ENCODE peak calls at places on chromosomes 6 and 20, in seven cellular contexts. One of them, this sample, is unnamed.

GRCh38 chr6:80547827-80548226 is 441.4 kb downstream of the BCKDHB start:
- DNase-seq in ELR: peak
- DNase-seq in activated CD8-positive, alpha-beta memory T cell treated with anti-CD3 and anti-CD28 coated beads, Interleukin-2, amount 10 ng/mL, durations not matched to agents 7 days and 5 days: no peak
- DNase-seq in cardiac fibroblast: peak
- DNase-seq in stimulated activated CD8-positive, alpha-beta memory T cell treated with anti-CD3 and anti-CD28 coated beads, Interleukin-15, amount 100 ng/mL, for 24 hours: no peak
- DNase-seq in kidney tubule cell: peak
- DNase-seq in ACHN: no peak
- DNase-seq in this sample: peak

GRCh38 chr6:116467514-116467913 is 6.3 kb downstream of the CALHM6 start:
- DNase-seq in ACHN: no peak
- DNase-seq in cardiac fibroblast: no peak
- DNase-seq in kidney tubule cell: no peak
- DNase-seq in stimulated activated CD8-positive, alpha-beta memory T cell treated with anti-CD3 and anti-CD28 coated beads, Interleukin-15, amount 100 ng/mL, for 24 hours: no peak
- DNase-seq in activated CD8-positive, alpha-beta memory T cell treated with anti-CD3 and anti-CD28 coated beads, Interleukin-2, amount 10 ng/mL, durations not matched to agents 7 days and 5 days: no peak
- DNase-seq in ELR: no peak
- DNase-seq in this sample: no peak

GRCh38 chr6:91437295-91437694 is 850.4 kb upstream of the MAP3K7 start:
- DNase-seq in ELR: no peak
- DNase-seq in ACHN: no peak
- DNase-seq in cardiac fibroblast: no peak
- DNase-seq in kidney tubule cell: no peak
- DNase-seq in activated CD8-positive, alpha-beta memory T cell treated with anti-CD3 and anti-CD28 coated beads, Interleukin-2, amount 10 ng/mL, durations not matched to agents 7 days and 5 days: no peak
- DNase-seq in stimulated activated CD8-positive, alpha-beta memory T cell treated with anti-CD3 and anti-CD28 coated beads, Interleukin-15, amount 100 ng/mL, for 24 hours: no peak
- DNase-seq in this sample: no peak

GRCh38 chr20:37943033-37943432 is 40.1 kb downstream of the VSTM2L start:
- DNase-seq in kidney tubule cell: peak
- DNase-seq in stimulated activated CD8-positive, alpha-beta memory T cell treated with anti-CD3 and anti-CD28 coated beads, Interleukin-15, amount 100 ng/mL, for 24 hours: no peak
- DNase-seq in activated CD8-positive, alpha-beta memory T cell treated with anti-CD3 and anti-CD28 coated beads, Interleukin-2, amount 10 ng/mL, durations not matched to agents 7 days and 5 days: peak
- DNase-seq in ACHN: no peak
- DNase-seq in ELR: no peak
- DNase-seq in cardiac fibroblast: no peak
- DNase-seq in this sample: no peak

GRCh38 chr6:138815797-138816528 is 20.1 kb downstream of the ECT2L start:
- DNase-seq in activated CD8-positive, alpha-beta memory T cell treated with anti-CD3 and anti-CD28 coated beads, Interleukin-2, amount 10 ng/mL, durations not matched to agents 7 days and 5 days: no peak
- DNase-seq in ACHN: peak
- DNase-seq in kidney tubule cell: peak
- DNase-seq in ELR: peak
- DNase-seq in cardiac fibroblast: peak
- DNase-seq in stimulated activated CD8-positive, alpha-beta memory T cell treated with anti-CD3 and anti-CD28 coated beads, Interleukin-15, amount 100 ng/mL, for 24 hours: no peak
- DNase-seq in this sample: peak

GRCh38 chr20:47535088-47535487 is 33.4 kb downstream of the NCOA3 start:
- DNase-seq in cardiac fibroblast: no peak
- DNase-seq in ELR: peak
- DNase-seq in kidney tubule cell: no peak
- DNase-seq in activated CD8-positive, alpha-beta memory T cell treated with anti-CD3 and anti-CD28 coated beads, Interleukin-2, amount 10 ng/mL, durations not matched to agents 7 days and 5 days: no peak
- DNase-seq in stimulated activated CD8-positive, alpha-beta memory T cell treated with anti-CD3 and anti-CD28 coated beads, Interleukin-15, amount 100 ng/mL, for 24 hours: no peak
- DNase-seq in ACHN: no peak
- DNase-seq in this sample: no peak

GRCh38 chr6:128367437-128367836 is 153.0 kb downstream of the PTPRK start:
- DNase-seq in cardiac fibroblast: no peak
- DNase-seq in activated CD8-positive, alpha-beta memory T cell treated with anti-CD3 and anti-CD28 coated beads, Interleukin-2, amount 10 ng/mL, durations not matched to agents 7 days and 5 days: no peak
- DNase-seq in kidney tubule cell: no peak
- DNase-seq in stimulated activated CD8-positive, alpha-beta memory T cell treated with anti-CD3 and anti-CD28 coated beads, Interleukin-15, amount 100 ng/mL, for 24 hours: no peak
- DNase-seq in ELR: no peak
- DNase-seq in ACHN: no peak
- DNase-seq in this sample: no peak

GRCh38 chr6:84847349-84848160 is 83.2 kb upstream of the TBX18 start:
- DNase-seq in cardiac fibroblast: peak
- DNase-seq in activated CD8-positive, alpha-beta memory T cell treated with anti-CD3 and anti-CD28 coated beads, Interleukin-2, amount 10 ng/mL, durations not matched to agents 7 days and 5 days: no peak
- DNase-seq in ELR: peak
- DNase-seq in ACHN: no peak
- DNase-seq in kidney tubule cell: peak
- DNase-seq in stimulated activated CD8-positive, alpha-beta memory T cell treated with anti-CD3 and anti-CD28 coated beads, Interleukin-15, amount 100 ng/mL, for 24 hours: no peak
- DNase-seq in this sample: peak

GRCh38 chr6:1626481-1626880 is 16.8 kb downstream of the FOXC1 start:
- DNase-seq in ACHN: no peak
- DNase-seq in cardiac fibroblast: no peak
- DNase-seq in ELR: no peak
- DNase-seq in activated CD8-positive, alpha-beta memory T cell treated with anti-CD3 and anti-CD28 coated beads, Interleukin-2, amount 10 ng/mL, durations not matched to agents 7 days and 5 days: no peak
- DNase-seq in kidney tubule cell: peak
- DNase-seq in stimulated activated CD8-positive, alpha-beta memory T cell treated with anti-CD3 and anti-CD28 coated beads, Interleukin-15, amount 100 ng/mL, for 24 hours: no peak
- DNase-seq in this sample: no peak

GRCh38 chr20:5290596-5290995 is 26.2 kb downstream of the PROKR2 start:
- DNase-seq in ELR: no peak
- DNase-seq in cardiac fibroblast: no peak
- DNase-seq in activated CD8-positive, alpha-beta memory T cell treated with anti-CD3 and anti-CD28 coated beads, Interleukin-2, amount 10 ng/mL, durations not matched to agents 7 days and 5 days: no peak
- DNase-seq in kidney tubule cell: no peak
- DNase-seq in stimulated activated CD8-positive, alpha-beta memory T cell treated with anti-CD3 and anti-CD28 coated beads, Interleukin-15, amount 100 ng/mL, for 24 hours: no peak
- DNase-seq in ACHN: no peak
- DNase-seq in this sample: no peak

GRCh38 chr20:35215066-35215956 is 11.2 kb upstream of the MMP24 start:
- DNase-seq in ACHN: peak
- DNase-seq in activated CD8-positive, alpha-beta memory T cell treated with anti-CD3 and anti-CD28 coated beads, Interleukin-2, amount 10 ng/mL, durations not matched to agents 7 days and 5 days: no peak
- DNase-seq in kidney tubule cell: peak
- DNase-seq in stimulated activated CD8-positive, alpha-beta memory T cell treated with anti-CD3 and anti-CD28 coated beads, Interleukin-15, amount 100 ng/mL, for 24 hours: no peak
- DNase-seq in ELR: peak
- DNase-seq in cardiac fibroblast: no peak
- DNase-seq in this sample: no peak

GRCh38 chr6:5294392-5295211 is 33.3 kb downstream of the FARS2 start:
- DNase-seq in ELR: no peak
- DNase-seq in cardiac fibroblast: no peak
- DNase-seq in kidney tubule cell: no peak
- DNase-seq in stimulated activated CD8-positive, alpha-beta memory T cell treated with anti-CD3 and anti-CD28 coated beads, Interleukin-15, amount 100 ng/mL, for 24 hours: no peak
- DNase-seq in activated CD8-positive, alpha-beta memory T cell treated with anti-CD3 and anti-CD28 coated beads, Interleukin-2, amount 10 ng/mL, durations not matched to agents 7 days and 5 days: peak
- DNase-seq in ACHN: no peak
- DNase-seq in this sample: no peak

GRCh38 chr6:47302043-47302442 is 7.7 kb downstream of the TNFRSF21 start:
- DNase-seq in cardiac fibroblast: no peak
- DNase-seq in kidney tubule cell: no peak
- DNase-seq in activated CD8-positive, alpha-beta memory T cell treated with anti-CD3 and anti-CD28 coated beads, Interleukin-2, amount 10 ng/mL, durations not matched to agents 7 days and 5 days: no peak
- DNase-seq in stimulated activated CD8-positive, alpha-beta memory T cell treated with anti-CD3 and anti-CD28 coated beads, Interleukin-15, amount 100 ng/mL, for 24 hours: no peak
- DNase-seq in ELR: no peak
- DNase-seq in ACHN: no peak
- DNase-seq in this sample: no peak

GRCh38 chr6:52356017-52356416 is 5.9 kb upstream of the PAQR8 start:
- DNase-seq in ELR: no peak
- DNase-seq in stimulated activated CD8-positive, alpha-beta memory T cell treated with anti-CD3 and anti-CD28 coated beads, Interleukin-15, amount 100 ng/mL, for 24 hours: no peak
- DNase-seq in ACHN: no peak
- DNase-seq in cardiac fibroblast: no peak
- DNase-seq in kidney tubule cell: no peak
- DNase-seq in activated CD8-positive, alpha-beta memory T cell treated with anti-CD3 and anti-CD28 coated beads, Interleukin-2, amount 10 ng/mL, durations not matched to agents 7 days and 5 days: no peak
- DNase-seq in this sample: no peak

GRCh38 chr6:14499804-14500203 is 382.2 kb downstream of the CD83 start:
- DNase-seq in stimulated activated CD8-positive, alpha-beta memory T cell treated with anti-CD3 and anti-CD28 coated beads, Interleukin-15, amount 100 ng/mL, for 24 hours: no peak
- DNase-seq in ELR: peak
- DNase-seq in kidney tubule cell: peak
- DNase-seq in ACHN: no peak
- DNase-seq in activated CD8-positive, alpha-beta memory T cell treated with anti-CD3 and anti-CD28 coated beads, Interleukin-2, amount 10 ng/mL, durations not matched to agents 7 days and 5 days: no peak
- DNase-seq in cardiac fibroblast: peak
- DNase-seq in this sample: peak

GRCh38 chr20:62779417-62779685 is 16.9 kb upstream of the MRGBP start:
- DNase-seq in stimulated activated CD8-positive, alpha-beta memory T cell treated with anti-CD3 and anti-CD28 coated beads, Interleukin-15, amount 100 ng/mL, for 24 hours: no peak
- DNase-seq in cardiac fibroblast: no peak
- DNase-seq in ACHN: no peak
- DNase-seq in kidney tubule cell: no peak
- DNase-seq in activated CD8-positive, alpha-beta memory T cell treated with anti-CD3 and anti-CD28 coated beads, Interleukin-2, amount 10 ng/mL, durations not matched to agents 7 days and 5 days: no peak
- DNase-seq in ELR: no peak
- DNase-seq in this sample: no peak

GRCh38 chr20:39048000-39048696 is 86.0 kb downstream of the DHX35 start:
- DNase-seq in activated CD8-positive, alpha-beta memory T cell treated with anti-CD3 and anti-CD28 coated beads, Interleukin-2, amount 10 ng/mL, durations not matched to agents 7 days and 5 days: peak
- DNase-seq in kidney tubule cell: peak
- DNase-seq in stimulated activated CD8-positive, alpha-beta memory T cell treated with anti-CD3 and anti-CD28 coated beads, Interleukin-15, amount 100 ng/mL, for 24 hours: peak
- DNase-seq in cardiac fibroblast: peak
- DNase-seq in ELR: peak
- DNase-seq in ACHN: peak
- DNase-seq in this sample: peak

GRCh38 chr6:39920147-39920546 is 14.1 kb downstream of the MOCS1 start:
- DNase-seq in kidney tubule cell: peak
- DNase-seq in activated CD8-positive, alpha-beta memory T cell treated with anti-CD3 and anti-CD28 coated beads, Interleukin-2, amount 10 ng/mL, durations not matched to agents 7 days and 5 days: no peak
- DNase-seq in ELR: no peak
- DNase-seq in cardiac fibroblast: no peak
- DNase-seq in stimulated activated CD8-positive, alpha-beta memory T cell treated with anti-CD3 and anti-CD28 coated beads, Interleukin-15, amount 100 ng/mL, for 24 hours: no peak
- DNase-seq in ACHN: no peak
- DNase-seq in this sample: no peak

GRCh38 chr6:3005077-3005476 is 5.4 kb downstream of the NQO2 start:
- DNase-seq in ACHN: no peak
- DNase-seq in ELR: no peak
- DNase-seq in activated CD8-positive, alpha-beta memory T cell treated with anti-CD3 and anti-CD28 coated beads, Interleukin-2, amount 10 ng/mL, durations not matched to agents 7 days and 5 days: no peak
- DNase-seq in cardiac fibroblast: no peak
- DNase-seq in kidney tubule cell: no peak
- DNase-seq in stimulated activated CD8-positive, alpha-beta memory T cell treated with anti-CD3 and anti-CD28 coated beads, Interleukin-15, amount 100 ng/mL, for 24 hours: no peak
- DNase-seq in this sample: no peak

GRCh38 chr6:112560651-112561050 is 213.5 kb downstream of the RFPL4B start:
- DNase-seq in cardiac fibroblast: no peak
- DNase-seq in stimulated activated CD8-positive, alpha-beta memory T cell treated with anti-CD3 and anti-CD28 coated beads, Interleukin-15, amount 100 ng/mL, for 24 hours: no peak
- DNase-seq in ACHN: no peak
- DNase-seq in ELR: no peak
- DNase-seq in activated CD8-positive, alpha-beta memory T cell treated with anti-CD3 and anti-CD28 coated beads, Interleukin-2, amount 10 ng/mL, durations not matched to agents 7 days and 5 days: no peak
- DNase-seq in kidney tubule cell: no peak
- DNase-seq in this sample: no peak

GRCh38 chr20:59584278-59584925 is 19.9 kb upstream of the PHACTR3 start:
- DNase-seq in stimulated activated CD8-positive, alpha-beta memory T cell treated with anti-CD3 and anti-CD28 coated beads, Interleukin-15, amount 100 ng/mL, for 24 hours: no peak
- DNase-seq in ELR: no peak
- DNase-seq in activated CD8-positive, alpha-beta memory T cell treated with anti-CD3 and anti-CD28 coated beads, Interleukin-2, amount 10 ng/mL, durations not matched to agents 7 days and 5 days: no peak
- DNase-seq in ACHN: no peak
- DNase-seq in cardiac fibroblast: no peak
- DNase-seq in kidney tubule cell: no peak
- DNase-seq in this sample: no peak

GRCh38 chr6:43496370-43497128 is 13.6 kb downstream of the LRRC73 start:
- DNase-seq in kidney tubule cell: peak
- DNase-seq in ELR: peak
- DNase-seq in stimulated activated CD8-positive, alpha-beta memory T cell treated with anti-CD3 and anti-CD28 coated beads, Interleukin-15, amount 100 ng/mL, for 24 hours: no peak
- DNase-seq in activated CD8-positive, alpha-beta memory T cell treated with anti-CD3 and anti-CD28 coated beads, Interleukin-2, amount 10 ng/mL, durations not matched to agents 7 days and 5 days: no peak
- DNase-seq in ACHN: peak
- DNase-seq in cardiac fibroblast: peak
- DNase-seq in this sample: peak

GRCh38 chr6:128655978-128656498 is 135.6 kb upstream of the PTPRK start:
- DNase-seq in kidney tubule cell: peak
- DNase-seq in activated CD8-positive, alpha-beta memory T cell treated with anti-CD3 and anti-CD28 coated beads, Interleukin-2, amount 10 ng/mL, durations not matched to agents 7 days and 5 days: peak
- DNase-seq in stimulated activated CD8-positive, alpha-beta memory T cell treated with anti-CD3 and anti-CD28 coated beads, Interleukin-15, amount 100 ng/mL, for 24 hours: no peak
- DNase-seq in cardiac fibroblast: peak
- DNase-seq in ACHN: peak
- DNase-seq in ELR: peak
- DNase-seq in this sample: peak

GRCh38 chr6:56806368-56806767 is 148.5 kb upstream of the BEND6 start:
- DNase-seq in stimulated activated CD8-positive, alpha-beta memory T cell treated with anti-CD3 and anti-CD28 coated beads, Interleukin-15, amount 100 ng/mL, for 24 hours: no peak
- DNase-seq in kidney tubule cell: no peak
- DNase-seq in ELR: no peak
- DNase-seq in activated CD8-positive, alpha-beta memory T cell treated with anti-CD3 and anti-CD28 coated beads, Interleukin-2, amount 10 ng/mL, durations not matched to agents 7 days and 5 days: no peak
- DNase-seq in cardiac fibroblast: no peak
- DNase-seq in ACHN: no peak
- DNase-seq in this sample: peak

GRCh38 chr20:47984437-47984836 is 199.2 kb upstream of the SULF2 start:
- DNase-seq in kidney tubule cell: no peak
- DNase-seq in activated CD8-positive, alpha-beta memory T cell treated with anti-CD3 and anti-CD28 coated beads, Interleukin-2, amount 10 ng/mL, durations not matched to agents 7 days and 5 days: no peak
- DNase-seq in ELR: no peak
- DNase-seq in ACHN: no peak
- DNase-seq in cardiac fibroblast: no peak
- DNase-seq in stimulated activated CD8-positive, alpha-beta memory T cell treated with anti-CD3 and anti-CD28 coated beads, Interleukin-15, amount 100 ng/mL, for 24 hours: no peak
- DNase-seq in this sample: no peak

GRCh38 chr6:68634503-68635411 is at the start of gene ADGRB3:
- DNase-seq in kidney tubule cell: peak
- DNase-seq in activated CD8-positive, alpha-beta memory T cell treated with anti-CD3 and anti-CD28 coated beads, Interleukin-2, amount 10 ng/mL, durations not matched to agents 7 days and 5 days: peak
- DNase-seq in ELR: peak
- DNase-seq in ACHN: peak
- DNase-seq in stimulated activated CD8-positive, alpha-beta memory T cell treated with anti-CD3 and anti-CD28 coated beads, Interleukin-15, amount 100 ng/mL, for 24 hours: no peak
- DNase-seq in cardiac fibroblast: peak
- DNase-seq in this sample: peak

GRCh38 chr6:11492444-11493300 is 44.9 kb upstream of the TMEM170B start:
- DNase-seq in kidney tubule cell: no peak
- DNase-seq in activated CD8-positive, alpha-beta memory T cell treated with anti-CD3 and anti-CD28 coated beads, Interleukin-2, amount 10 ng/mL, durations not matched to agents 7 days and 5 days: no peak
- DNase-seq in ELR: no peak
- DNase-seq in cardiac fibroblast: no peak
- DNase-seq in stimulated activated CD8-positive, alpha-beta memory T cell treated with anti-CD3 and anti-CD28 coated beads, Interleukin-15, amount 100 ng/mL, for 24 hours: no peak
- DNase-seq in ACHN: no peak
- DNase-seq in this sample: no peak

GRCh38 chr20:60062431-60063336 is 104.5 kb downstream of the CDH26 start:
- DNase-seq in cardiac fibroblast: peak
- DNase-seq in kidney tubule cell: peak
- DNase-seq in stimulated activated CD8-positive, alpha-beta memory T cell treated with anti-CD3 and anti-CD28 coated beads, Interleukin-15, amount 100 ng/mL, for 24 hours: no peak
- DNase-seq in ELR: peak
- DNase-seq in ACHN: no peak
- DNase-seq in activated CD8-positive, alpha-beta memory T cell treated with anti-CD3 and anti-CD28 coated beads, Interleukin-2, amount 10 ng/mL, durations not matched to agents 7 days and 5 days: no peak
- DNase-seq in this sample: peak

GRCh38 chr20:44765647-44766367 is 20.1 kb downstream of the KCNK15 start:
- DNase-seq in cardiac fibroblast: peak
- DNase-seq in ACHN: peak
- DNase-seq in stimulated activated CD8-positive, alpha-beta memory T cell treated with anti-CD3 and anti-CD28 coated beads, Interleukin-15, amount 100 ng/mL, for 24 hours: no peak
- DNase-seq in kidney tubule cell: peak
- DNase-seq in ELR: no peak
- DNase-seq in activated CD8-positive, alpha-beta memory T cell treated with anti-CD3 and anti-CD28 coated beads, Interleukin-2, amount 10 ng/mL, durations not matched to agents 7 days and 5 days: no peak
- DNase-seq in this sample: peak

GRCh38 chr6:46590765-46591164 is 61.9 kb downstream of the CYP39A1 start:
- DNase-seq in kidney tubule cell: no peak
- DNase-seq in cardiac fibroblast: no peak
- DNase-seq in stimulated activated CD8-positive, alpha-beta memory T cell treated with anti-CD3 and anti-CD28 coated beads, Interleukin-15, amount 100 ng/mL, for 24 hours: no peak
- DNase-seq in activated CD8-positive, alpha-beta memory T cell treated with anti-CD3 and anti-CD28 coated beads, Interleukin-2, amount 10 ng/mL, durations not matched to agents 7 days and 5 days: no peak
- DNase-seq in ACHN: no peak
- DNase-seq in ELR: no peak
- DNase-seq in this sample: no peak

GRCh38 chr6:132023490-132023889 is 72.3 kb upstream of the CCN2 start:
- DNase-seq in kidney tubule cell: no peak
- DNase-seq in activated CD8-positive, alpha-beta memory T cell treated with anti-CD3 and anti-CD28 coated beads, Interleukin-2, amount 10 ng/mL, durations not matched to agents 7 days and 5 days: no peak
- DNase-seq in ACHN: no peak
- DNase-seq in cardiac fibroblast: no peak
- DNase-seq in stimulated activated CD8-positive, alpha-beta memory T cell treated with anti-CD3 and anti-CD28 coated beads, Interleukin-15, amount 100 ng/mL, for 24 hours: no peak
- DNase-seq in ELR: peak
- DNase-seq in this sample: peak

GRCh38 chr20:5766085-5766764 is 16.0 kb downstream of the SHLD1 start:
- DNase-seq in kidney tubule cell: no peak
- DNase-seq in activated CD8-positive, alpha-beta memory T cell treated with anti-CD3 and anti-CD28 coated beads, Interleukin-2, amount 10 ng/mL, durations not matched to agents 7 days and 5 days: no peak
- DNase-seq in stimulated activated CD8-positive, alpha-beta memory T cell treated with anti-CD3 and anti-CD28 coated beads, Interleukin-15, amount 100 ng/mL, for 24 hours: no peak
- DNase-seq in ACHN: no peak
- DNase-seq in ELR: no peak
- DNase-seq in cardiac fibroblast: no peak
- DNase-seq in this sample: no peak

GRCh38 chr6:69865126-69865525 is 1.2 kb upstream of the COL19A1 start:
- DNase-seq in activated CD8-positive, alpha-beta memory T cell treated with anti-CD3 and anti-CD28 coated beads, Interleukin-2, amount 10 ng/mL, durations not matched to agents 7 days and 5 days: no peak
- DNase-seq in ACHN: no peak
- DNase-seq in cardiac fibroblast: peak
- DNase-seq in kidney tubule cell: peak
- DNase-seq in ELR: peak
- DNase-seq in stimulated activated CD8-positive, alpha-beta memory T cell treated with anti-CD3 and anti-CD28 coated beads, Interleukin-15, amount 100 ng/mL, for 24 hours: no peak
- DNase-seq in this sample: peak

GRCh38 chr6:34974249-34974642 is 85.2 kb downstream of the ANKS1A start:
- DNase-seq in kidney tubule cell: no peak
- DNase-seq in ACHN: no peak
- DNase-seq in ELR: no peak
- DNase-seq in activated CD8-positive, alpha-beta memory T cell treated with anti-CD3 and anti-CD28 coated beads, Interleukin-2, amount 10 ng/mL, durations not matched to agents 7 days and 5 days: no peak
- DNase-seq in stimulated activated CD8-positive, alpha-beta memory T cell treated with anti-CD3 and anti-CD28 coated beads, Interleukin-15, amount 100 ng/mL, for 24 hours: no peak
- DNase-seq in cardiac fibroblast: no peak
- DNase-seq in this sample: no peak

GRCh38 chr6:110181131-110182027 is 1.2 kb downstream of the CDC40 start:
- DNase-seq in activated CD8-positive, alpha-beta memory T cell treated with anti-CD3 and anti-CD28 coated beads, Interleukin-2, amount 10 ng/mL, durations not matched to agents 7 days and 5 days: no peak
- DNase-seq in ELR: peak
- DNase-seq in cardiac fibroblast: peak
- DNase-seq in kidney tubule cell: peak
- DNase-seq in stimulated activated CD8-positive, alpha-beta memory T cell treated with anti-CD3 and anti-CD28 coated beads, Interleukin-15, amount 100 ng/mL, for 24 hours: no peak
- DNase-seq in ACHN: no peak
- DNase-seq in this sample: peak

This sample was measured in LHCN-M2.